ENCODE peak calls at places on chromosome 19, in five cellular contexts. A, O, W, G and K are unnamed samples.

GRCh38 chr19:49430678-49431329 is 5.6 kb downstream of the GFY start:
- DNase-seq in A (no peak), O (no peak), W (no peak), G (no peak), K (no peak)

GRCh38 chr19:27774827-27775226 is 1438.1 kb downstream of the UQCRFS1 start:
- DNase-seq in A (no peak), O (no peak), W (no peak), G (no peak), K (no peak)

GRCh38 chr19:12665281-12665573 is 1.3 kb downstream of the MAN2B1 start:
- DNase-seq in A (no peak), O (peak; percentile 76), W (peak; percentile 68), G (no peak), K (no peak)

GRCh38 chr19:16899566-16900075 is 10.8 kb downstream of the F2RL3 start:
- DNase-seq in A (no peak), O (no peak), W (no peak), G (no peak), K (no peak)

GRCh38 chr19:15200575-15201364 is at the start of gene NOTCH3:
- DNase-seq in A (no peak), O (no peak), W (no peak), G (no peak), K (no peak)

GRCh38 chr19:9309974-9310446 is 372 bp upstream of the ZNF699 start:
- DNase-seq in A (peak; percentile 82), O (peak; percentile 95), W (no peak), G (no peak), K (peak; percentile 87)

GRCh38 chr19:49432141-49433073 is 7.2 kb downstream of the GFY start:
- DNase-seq in A (no peak), O (no peak), W (peak; percentile 30), G (no peak), K (no peak)

GRCh38 chr19:53892981-53893325 is 11.0 kb downstream of the PRKCG start:
- DNase-seq in A (no peak), O (no peak), W (no peak), G (no peak), K (no peak)

GRCh38 chr19:16611121-16611520 is 16.9 kb downstream of the MED26 start:
- DNase-seq in A (no peak), O (peak; percentile 54), W (no peak), G (no peak), K (no peak)

GRCh38 chr19:18712981-18713380 is 29.5 kb downstream of the CRTC1 start:
- DNase-seq in A (no peak), O (no peak), W (no peak), G (no peak), K (no peak)

GRCh38 chr19:47253467-47253881 is 2.9 kb upstream of the CCDC9 start:
- DNase-seq in A (no peak), O (no peak), W (no peak), G (peak; percentile 93), K (no peak)

GRCh38 chr19:29528946-29529645 is 3.3 kb downstream of the VSTM2B start:
- DNase-seq in A (no peak), O (no peak), W (no peak), G (no peak), K (no peak)

GRCh38 chr19:22783651-22784050 is 300 bp downstream of the ZNF99 start:
- DNase-seq in A (no peak), O (no peak), W (no peak), G (no peak), K (no peak)

GRCh38 chr19:18461471-18461870 is 23.5 kb upstream of the ISYNA1 start:
- DNase-seq in A (no peak), O (no peak), W (no peak), G (no peak), K (no peak)

GRCh38 chr19:54262066-54262465 is 5.0 kb upstream of the LILRB5 start:
- DNase-seq in A (no peak), O (no peak), W (no peak), G (no peak), K (no peak)

GRCh38 chr19:16588089-16588823 is 16.0 kb upstream of the SLC35E1 start:
- DNase-seq in A (peak; percentile 62), O (no peak), W (peak; percentile 80), G (peak; percentile 34), K (peak; percentile 36)

GRCh38 chr19:38944981-38945506 is 14.3 kb downstream of the MRPS12 start:
- DNase-seq in A (no peak), O (no peak), W (no peak), G (no peak), K (no peak)

GRCh38 chr19:12668937-12669271 is 2.3 kb downstream of the WDR83 start:
- DNase-seq in A (peak; percentile 43), O (peak; percentile 46), W (peak; percentile 89), G (peak; percentile 54), K (peak; percentile 52)

GRCh38 chr19:45164577-45165335 is 4.0 kb upstream of the NKPD1 start:
- DNase-seq in A (peak; percentile 56), O (peak; percentile 76), W (peak; percentile 61), G (peak; percentile 55), K (peak; percentile 92)

GRCh38 chr19:47284324-47284899 is 9.7 kb downstream of the INAFM1 start:
- DNase-seq in A (no peak), O (no peak), W (no peak), G (peak; percentile 11), K (peak; percentile 48)

GRCh38 chr19:10419200-10419645 is 1.1 kb upstream of the PDE4A start:
- DNase-seq in A (no peak), O (no peak), W (peak; percentile 78), G (no peak), K (no peak)

GRCh38 chr19:19278315-19278714 is 5.2 kb upstream of the TM6SF2 start:
- DNase-seq in A (no peak), O (no peak), W (no peak), G (no peak), K (no peak)

GRCh38 chr19:58518261-58519086 is 1.1 kb downstream of the ZBTB45 start:
- DNase-seq in A (no peak), O (no peak), W (no peak), G (no peak), K (no peak)

GRCh38 chr19:54062643-54063042 is 1.1 kb downstream of the VSTM1 start:
- DNase-seq in A (no peak), O (peak; percentile 44), W (no peak), G (no peak), K (no peak)

GRCh38 chr19:40489882-40490230 is 23.1 kb downstream of the SPTBN4 start:
- DNase-seq in A (no peak), O (no peak), W (no peak), G (no peak), K (no peak)

GRCh38 chr19:4495471-4495870 is 22.8 kb downstream of the PLIN4 start:
- DNase-seq in A (no peak), O (no peak), W (no peak), G (no peak), K (no peak)

GRCh38 chr19:42252365-42253244 is 2.3 kb downstream of the ERF start:
- DNase-seq in A (peak; percentile 60), O (no peak), W (no peak), G (no peak), K (no peak)

GRCh38 chr19:45276284-45276687 is 25.2 kb downstream of the MARK4 start:
- DNase-seq in A (no peak), O (no peak), W (no peak), G (no peak), K (no peak)

GRCh38 chr19:754530-754929 is 3.6 kb downstream of the MISP start:
- DNase-seq in A (no peak), O (no peak), W (peak; percentile 11), G (no peak), K (no peak)

GRCh38 chr19:752652-753517 is 2.0 kb downstream of the MISP start:
- DNase-seq in A (peak; percentile 66), O (peak; percentile 64), W (no peak), G (peak; percentile 79), K (peak; percentile 69)

GRCh38 chr19:750640-751423 is at the start of gene MISP:
- DNase-seq in A (peak; percentile 71), O (peak; percentile 52), W (no peak), G (no peak), K (peak; percentile 65)

GRCh38 chr19:749811-750210 is 1.1 kb upstream of the MISP start:
- DNase-seq in A (no peak), O (no peak), W (no peak), G (no peak), K (no peak)

GRCh38 chr19:751501-752341 is 809 bp downstream of the MISP start:
- DNase-seq in A (peak; percentile 32), O (no peak), W (peak; percentile 9), G (peak; percentile 70), K (no peak)
- H3K27ac ChIP-seq in A (no peak overlapping the region), O (no peak overlapping the region), W (no peak overlapping the region), G (peak overlapping the region; percentile 85), K (peak overlapping the region; percentile 44)

DNA sequence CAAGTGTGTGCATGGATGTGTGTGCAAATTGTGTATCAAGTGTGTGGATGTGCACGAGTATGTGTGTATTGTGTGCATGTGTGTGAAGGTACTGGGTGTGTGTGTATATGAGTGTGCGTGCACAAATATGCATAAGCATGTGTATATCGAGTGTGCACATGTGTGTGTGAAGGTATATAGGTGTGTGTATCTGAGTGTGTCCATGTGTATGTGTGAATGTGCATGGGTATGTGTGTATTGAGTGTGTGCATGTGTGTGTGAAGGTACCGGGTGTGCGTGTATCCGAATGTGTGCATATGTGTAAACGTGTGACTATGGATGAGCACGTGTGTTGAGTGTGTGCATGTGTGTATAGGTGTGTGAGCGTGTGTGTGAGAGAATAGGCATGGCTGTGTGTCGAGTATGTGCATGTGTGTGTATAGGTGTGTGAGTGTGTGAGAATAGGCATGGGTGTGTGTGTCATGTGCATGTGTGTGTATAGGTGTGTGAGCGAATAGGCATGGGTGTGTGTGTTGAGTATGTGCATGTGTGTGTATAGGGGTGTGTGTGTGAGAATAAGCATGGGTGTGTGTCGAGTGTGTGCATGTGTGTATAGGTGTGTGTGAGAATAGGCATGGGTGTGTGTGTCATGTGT is 12.8 kb downstream of the EVI5L start:
- DNase-seq in A (no peak), O (no peak), W (no peak), G (no peak), K (no peak)
- TF ChIP-seq CTCF in A (no peak), O (no peak), W (no peak), G (no peak), K (no peak)

GRCh38 chr19:1218751-1219567 is 13.4 kb downstream of the STK11 start:
- DNase-seq in A (no peak), O (no peak), W (peak; percentile 13), G (no peak), K (no peak)
- H3K27ac ChIP-seq in A (no peak overlapping the region), O (no peak overlapping the region), W (no peak overlapping the region), G (no peak overlapping the region), K (no peak overlapping the region)

DNA sequence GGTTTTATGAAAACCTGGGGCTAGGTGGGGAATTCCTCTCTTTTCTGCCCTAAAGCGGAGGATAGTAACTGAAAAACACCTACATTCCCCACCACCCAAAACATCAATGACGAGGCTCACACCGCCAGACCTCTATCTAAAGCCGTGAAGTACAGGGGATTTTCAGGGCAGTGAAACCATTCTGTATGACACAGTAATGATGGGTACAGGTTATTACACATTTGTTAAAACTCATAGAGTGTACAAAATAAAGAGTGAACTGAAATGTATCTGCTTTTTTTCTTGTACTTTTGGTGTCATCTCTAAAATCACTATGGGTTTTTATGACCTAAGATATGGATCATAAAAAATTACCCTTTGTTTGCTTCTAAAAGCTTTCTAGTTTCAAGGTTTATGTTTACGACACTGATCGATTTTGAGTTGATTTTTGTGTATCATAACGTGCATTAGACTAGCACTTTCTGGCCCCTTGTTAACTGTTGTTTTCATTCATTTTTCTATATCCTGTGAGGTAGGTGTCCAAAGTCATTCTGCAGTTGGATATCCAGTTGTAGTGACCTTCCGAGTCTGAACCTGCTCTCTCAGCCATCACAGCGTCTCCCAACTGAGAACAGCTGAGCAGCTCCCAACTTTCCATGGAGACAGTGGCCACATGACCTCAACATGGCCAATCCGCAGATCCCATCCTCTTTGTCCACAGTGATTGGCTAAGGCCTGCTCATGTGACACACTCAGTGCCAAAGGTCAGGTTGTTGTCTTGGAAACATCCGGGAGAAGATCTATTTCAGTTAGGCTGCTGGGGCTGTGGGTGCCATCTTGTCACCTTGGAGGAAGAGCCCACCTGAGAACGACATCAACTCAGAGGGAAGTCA is 10.3 kb downstream of the MBD3L2B start:
- DNase-seq in A (no peak), O (peak; percentile 21), W (no peak), G (no peak), K (no peak)
- TF ChIP-seq CTCF in A (no peak), O (no peak), W (no peak), G (no peak), K (no peak)